ENCODE peak calls at places on chromosomes 7 and 10, in four cellular contexts. Y is neural crest cell, W is astrocyte of the cerebellum, T is PC-9. I is an unnamed sample.

GRCh38 chr10:132163278-132163765 is 23.4 kb upstream of the DPYSL4 start:
- DNase-seq in T (no peak), Y (peak), W (no peak), I (no peak)

GRCh38 chr10:129936923-129937300 is 27.2 kb downstream of the EBF3 start:
- DNase-seq in W (no peak), Y (no peak), T (no peak), I (no peak)

GRCh38 chr7:22675436-22675835 is 51.6 kb upstream of the IL6 start:
- DNase-seq in Y (no peak), W (no peak), T (no peak), I (no peak)

GRCh38 chr10:96287392-96288105 is 16.2 kb upstream of the BLNK start:
- DNase-seq in T (no peak), W (no peak), Y (no peak), I (no peak)

GRCh38 chr7:47941136-47941844 is 7.0 kb downstream of the PKD1L1 start:
- DNase-seq in W (no peak), Y (no peak), T (no peak), I (peak)

GRCh38 chr10:109902992-109903947 is 20.0 kb downstream of the XPNPEP1 start:
- DNase-seq in T (no peak), W (no peak), Y (no peak), I (no peak)

GRCh38 chr10:70461397-70462348 is 16.9 kb upstream of the PALD1 start:
- DNase-seq in Y (peak), T (peak), W (peak), I (peak)

GRCh38 chr10:5910323-5911100 is 20.5 kb downstream of the FBH1 start:
- DNase-seq in T (no peak), W (no peak), Y (no peak), I (no peak)

GRCh38 chr7:41047789-41048191 is 655.1 kb downstream of the INHBA start:
- DNase-seq in T (peak), W (no peak), Y (no peak), I (no peak)

GRCh38 chr7:105015631-105015965 is 1.6 kb downstream of the KMT2E start:
- DNase-seq in T (no peak), Y (no peak), W (no peak), I (no peak)

GRCh38 chr10:79404690-79405131 is 40.7 kb downstream of the ZCCHC24 start:
- DNase-seq in T (no peak), W (no peak), Y (no peak), I (no peak)

GRCh38 chr10:112286837-112287818 is 3.9 kb downstream of the TECTB start:
- DNase-seq in T (no peak), Y (no peak), W (no peak), I (no peak)

DNA sequence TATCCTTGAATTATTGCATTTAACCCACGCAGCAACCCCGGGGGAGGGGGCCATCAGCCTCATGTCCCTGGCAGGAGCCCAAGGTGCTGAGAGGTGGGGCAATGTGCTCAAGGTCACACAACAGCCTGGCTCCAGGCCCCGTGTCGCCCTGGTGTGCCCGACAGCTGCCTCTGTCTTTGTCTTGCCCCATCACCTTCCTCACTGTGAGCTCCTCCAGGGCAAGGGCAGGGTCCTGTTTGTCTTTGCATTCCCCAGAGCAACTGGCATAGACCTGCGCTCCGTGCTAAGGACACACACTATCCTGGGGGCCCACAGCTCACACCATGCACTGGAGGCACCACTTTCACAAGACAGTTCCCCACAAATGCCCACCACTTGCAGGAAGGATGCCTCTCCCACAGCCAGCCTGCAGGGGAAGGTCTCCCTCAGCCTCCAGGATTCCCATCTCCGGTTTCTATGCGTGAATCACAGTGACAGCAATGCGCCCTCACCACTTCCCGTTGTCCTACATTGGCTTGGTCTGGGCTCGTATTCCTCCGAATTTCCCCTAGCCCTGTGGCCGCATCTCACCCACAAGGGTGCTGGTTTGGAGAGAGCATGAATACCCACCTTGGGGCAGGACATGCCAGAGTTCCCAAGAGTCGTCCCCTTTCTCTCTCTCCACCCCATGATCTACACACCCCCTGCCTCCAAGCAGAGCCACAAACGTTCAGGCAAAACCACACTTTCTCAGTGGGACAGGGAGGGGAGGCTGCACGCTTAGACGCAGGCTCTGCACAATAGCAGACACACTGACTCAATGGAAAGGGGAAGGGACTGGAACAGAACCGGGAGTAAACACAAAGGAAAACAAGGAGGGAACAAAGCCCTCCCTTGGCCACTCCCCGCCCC is 10.3 kb downstream of the ITPRIP start:
- DNase-seq in Y (peak), T (peak), W (peak), I (no peak)
- TF ChIP-seq CTCF in Y (no peak), T (no peak), W (no peak), I (peak)

GRCh38 chr10:25959540-25960232 is 25.7 kb downstream of the MYO3A start:
- DNase-seq in Y (no peak), T (no peak), W (no peak), I (no peak)
- TF ChIP-seq CTCF in Y (no peak), T (no peak), W (no peak), I (no peak)

GRCh38 chr7:111561909-111562732 is at the start of gene IMMP2L:
- DNase-seq in Y (peak), T (peak), W (peak), I (no peak)
- TF ChIP-seq CTCF in Y (peak), T (no peak), W (peak), I (peak)

DNA sequence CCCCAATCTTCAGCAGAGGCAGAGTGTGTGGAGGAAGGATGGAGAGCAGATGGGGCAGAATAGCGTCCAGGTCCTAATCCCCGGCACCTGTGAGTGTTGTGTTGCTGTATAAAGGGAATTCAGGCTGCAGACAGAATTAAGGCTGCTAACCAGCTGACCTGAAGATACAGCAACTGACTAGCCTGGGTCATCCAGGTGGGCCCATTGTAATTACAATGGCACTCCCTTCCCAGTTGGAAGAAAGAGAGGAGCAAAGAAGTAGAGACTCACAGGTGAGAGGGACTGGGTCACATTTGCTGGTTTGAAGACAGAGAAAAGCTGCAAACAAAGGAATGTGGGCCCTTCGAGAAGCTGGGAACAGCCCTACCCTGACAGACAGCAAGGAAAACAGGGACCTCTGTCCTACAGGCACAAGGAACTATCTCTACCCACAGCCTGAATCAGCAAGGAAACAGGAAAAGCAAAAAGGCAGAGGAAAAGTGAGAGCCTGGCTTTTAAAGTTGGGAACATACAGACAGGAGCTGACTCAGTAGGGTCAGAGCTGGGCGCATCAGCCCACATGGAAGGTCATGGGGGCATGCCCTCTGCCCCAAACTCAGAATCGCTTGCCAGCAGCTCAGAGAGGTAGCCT is 11.6 kb upstream of the TMEM72 start:
- DNase-seq in W (no peak), T (no peak), Y (no peak), I (no peak)
- TF ChIP-seq CTCF in W (no peak), T (no peak), Y (no peak), I (no peak)

I was measured in AG04449.